ENCODE peak calls at places on chromosomes 4 and X, in six cellular contexts. One of them, this sample, is unnamed.

GRCh38 chrX:120769576-120770341 is 105.9 kb downstream of the CT47B1 start:
- DNase-seq in stimulated activated CD4-positive, alpha-beta T cell treated with anti-CD3 and anti-CD28 coated beads, Interleukin-2, amount 100 ng/mL, for 24 hours: no peak
- DNase-seq in activated CD4-positive, alpha-beta T cell treated with anti-CD3 and anti-CD28 coated beads for 24 hours: no peak
- DNase-seq in cardiac muscle cell: peak
- DNase-seq in fibroblast of the conjunctiva: peak
- DNase-seq in Peyer's patch: no peak
- DNase-seq in this sample: peak

GRCh38 chr4:23822181-23822580 is 67.7 kb downstream of the PPARGC1A start:
- DNase-seq in stimulated activated CD4-positive, alpha-beta T cell treated with anti-CD3 and anti-CD28 coated beads, Interleukin-2, amount 100 ng/mL, for 24 hours: no peak
- DNase-seq in activated CD4-positive, alpha-beta T cell treated with anti-CD3 and anti-CD28 coated beads for 24 hours: no peak
- DNase-seq in cardiac muscle cell: no peak
- DNase-seq in fibroblast of the conjunctiva: no peak
- DNase-seq in Peyer's patch: no peak
- DNase-seq in this sample: peak

GRCh38 chr4:27366424-27366823 is 505.8 kb downstream of the STIM2 start:
- DNase-seq in stimulated activated CD4-positive, alpha-beta T cell treated with anti-CD3 and anti-CD28 coated beads, Interleukin-2, amount 100 ng/mL, for 24 hours: no peak
- DNase-seq in activated CD4-positive, alpha-beta T cell treated with anti-CD3 and anti-CD28 coated beads for 24 hours: no peak
- DNase-seq in cardiac muscle cell: peak
- DNase-seq in fibroblast of the conjunctiva: no peak
- DNase-seq in Peyer's patch: no peak
- DNase-seq in this sample: no peak

GRCh38 chrX:52923781-52924241 is 26.7 kb downstream of the FAM156B start:
- DNase-seq in stimulated activated CD4-positive, alpha-beta T cell treated with anti-CD3 and anti-CD28 coated beads, Interleukin-2, amount 100 ng/mL, for 24 hours: no peak
- DNase-seq in activated CD4-positive, alpha-beta T cell treated with anti-CD3 and anti-CD28 coated beads for 24 hours: no peak
- DNase-seq in cardiac muscle cell: peak
- DNase-seq in fibroblast of the conjunctiva: no peak
- DNase-seq in Peyer's patch: no peak
- DNase-seq in this sample: no peak

GRCh38 chr4:46404961-46405360 is 15.0 kb upstream of the GABRA2 start:
- DNase-seq in stimulated activated CD4-positive, alpha-beta T cell treated with anti-CD3 and anti-CD28 coated beads, Interleukin-2, amount 100 ng/mL, for 24 hours: no peak
- DNase-seq in activated CD4-positive, alpha-beta T cell treated with anti-CD3 and anti-CD28 coated beads for 24 hours: no peak
- DNase-seq in cardiac muscle cell: peak
- DNase-seq in fibroblast of the conjunctiva: no peak
- DNase-seq in Peyer's patch: peak
- DNase-seq in this sample: no peak

GRCh38 chrX:115047715-115048114 is 30.3 kb upstream of the IL13RA2 start:
- DNase-seq in stimulated activated CD4-positive, alpha-beta T cell treated with anti-CD3 and anti-CD28 coated beads, Interleukin-2, amount 100 ng/mL, for 24 hours: no peak
- DNase-seq in activated CD4-positive, alpha-beta T cell treated with anti-CD3 and anti-CD28 coated beads for 24 hours: no peak
- DNase-seq in cardiac muscle cell: no peak
- DNase-seq in fibroblast of the conjunctiva: no peak
- DNase-seq in Peyer's patch: no peak
- DNase-seq in this sample: no peak

GRCh38 chrX:8846271-8846670 is 45.1 kb upstream of the FAM9A start:
- DNase-seq in stimulated activated CD4-positive, alpha-beta T cell treated with anti-CD3 and anti-CD28 coated beads, Interleukin-2, amount 100 ng/mL, for 24 hours: no peak
- DNase-seq in activated CD4-positive, alpha-beta T cell treated with anti-CD3 and anti-CD28 coated beads for 24 hours: no peak
- DNase-seq in cardiac muscle cell: no peak
- DNase-seq in fibroblast of the conjunctiva: no peak
- DNase-seq in Peyer's patch: no peak
- DNase-seq in this sample: no peak

GRCh38 chr4:2246384-2247127 is 4.6 kb upstream of the HAUS3 start:
- DNase-seq in stimulated activated CD4-positive, alpha-beta T cell treated with anti-CD3 and anti-CD28 coated beads, Interleukin-2, amount 100 ng/mL, for 24 hours: peak
- DNase-seq in activated CD4-positive, alpha-beta T cell treated with anti-CD3 and anti-CD28 coated beads for 24 hours: no peak
- DNase-seq in cardiac muscle cell: no peak
- DNase-seq in fibroblast of the conjunctiva: no peak
- DNase-seq in Peyer's patch: no peak
- DNase-seq in this sample: no peak

GRCh38 chrX:23944234-23944633 is 36.4 kb downstream of the CXorf58 start:
- DNase-seq in stimulated activated CD4-positive, alpha-beta T cell treated with anti-CD3 and anti-CD28 coated beads, Interleukin-2, amount 100 ng/mL, for 24 hours: no peak
- DNase-seq in activated CD4-positive, alpha-beta T cell treated with anti-CD3 and anti-CD28 coated beads for 24 hours: no peak
- DNase-seq in cardiac muscle cell: no peak
- DNase-seq in fibroblast of the conjunctiva: no peak
- DNase-seq in Peyer's patch: no peak
- DNase-seq in this sample: no peak

GRCh38 chr4:145951931-145952330 is 13.3 kb upstream of the ZNF827 start:
- DNase-seq in stimulated activated CD4-positive, alpha-beta T cell treated with anti-CD3 and anti-CD28 coated beads, Interleukin-2, amount 100 ng/mL, for 24 hours: no peak
- DNase-seq in activated CD4-positive, alpha-beta T cell treated with anti-CD3 and anti-CD28 coated beads for 24 hours: no peak
- DNase-seq in cardiac muscle cell: no peak
- DNase-seq in fibroblast of the conjunctiva: no peak
- DNase-seq in Peyer's patch: no peak
- DNase-seq in this sample: no peak

GRCh38 chr4:22391548-22391947 is 124.3 kb downstream of the ADGRA3 start:
- DNase-seq in stimulated activated CD4-positive, alpha-beta T cell treated with anti-CD3 and anti-CD28 coated beads, Interleukin-2, amount 100 ng/mL, for 24 hours: no peak
- DNase-seq in activated CD4-positive, alpha-beta T cell treated with anti-CD3 and anti-CD28 coated beads for 24 hours: no peak
- DNase-seq in cardiac muscle cell: peak
- DNase-seq in fibroblast of the conjunctiva: no peak
- DNase-seq in Peyer's patch: no peak
- DNase-seq in this sample: no peak

This sample was measured in HTR-8/SVneo.